ENCODE peak calls at places on chromosomes 11 and 22, in ten cellular contexts. X is neural crest cell, R is epithelial cell of esophagus, T is upper lobe of right lung, Z is tibial nerve, I is lower leg skin, V is fibroblast of pulmonary artery, E is transverse colon, W is Caco-2, C is glutamatergic neuron. U is an unnamed sample.

GRCh38 chr11:61698173-61698965 is 18.2 kb downstream of the DAGLA start:
- DNase-seq in X (no peak), R (no peak), T (no peak), Z (no peak), I (no peak), V (no peak), E (no peak), W (no peak), C (no peak), U (no peak)

GRCh38 chr22:20777420-20778177 is 3.7 kb downstream of the SERPIND1 start:
- DNase-seq in X (no peak), R (peak), T (no peak), Z (no peak), I (no peak), V (peak), E (peak), W (peak), C (no peak), U (no peak)

GRCh38 chr11:73249304-73249703 is 22.8 kb upstream of the P2RY6 start:
- DNase-seq in X (no peak), R (peak), T (peak), Z (no peak), I (no peak), V (no peak), E (peak), W (peak), C (no peak), U (no peak)

GRCh38 chr22:50041361-50042065 is 16.6 kb downstream of the TTLL8 start:
- DNase-seq in X (no peak), R (no peak), T (peak), Z (no peak), I (no peak), V (no peak), E (no peak), W (no peak), C (no peak), U (no peak)

GRCh38 chr11:117201906-117202305 is 2.7 kb downstream of the TAGLN start:
- DNase-seq in X (no peak), R (no peak), T (no peak), Z (no peak), I (peak), V (no peak), E (no peak), W (no peak), C (no peak), U (no peak)

GRCh38 chr22:37525073-37525745 is 6.0 kb upstream of the CARD10 start:
- DNase-seq in X (no peak), R (peak), T (no peak), Z (no peak), I (no peak), V (peak), E (no peak), W (no peak), C (no peak), U (no peak)

GRCh38 chr11:26621147-26621546 is 49.1 kb upstream of the MUC15 start:
- DNase-seq in X (no peak), R (peak), T (no peak), Z (no peak), I (no peak), V (peak), E (no peak), W (no peak), C (no peak), U (no peak)

GRCh38 chr11:74686792-74687191 is 44.4 kb downstream of the CHRDL2 start:
- DNase-seq in X (no peak), R (peak), T (peak), Z (no peak), I (peak), V (peak), E (no peak), W (peak), C (no peak), U (no peak)

GRCh38 chr11:112087212-112087611 is 539 bp downstream of the SDHD start:
- DNase-seq in X (no peak), R (peak), T (no peak), Z (no peak), I (no peak), V (no peak), E (no peak), W (no peak), C (no peak), U (no peak)

GRCh38 chr11:72584293-72584921 is 89.8 kb downstream of the PDE2A start:
- DNase-seq in X (no peak), R (peak), T (peak), Z (peak), I (peak), V (peak), E (peak), W (no peak), C (peak), U (peak)

GRCh38 chr22:37098976-37099577 is 10.4 kb downstream of the TMPRSS6 start:
- DNase-seq in X (no peak), R (no peak), T (no peak), Z (no peak), I (no peak), V (no peak), E (no peak), W (no peak), C (no peak), U (no peak)

GRCh38 chr11:3058753-3059664 is 1.8 kb upstream of the CARS1 start:
- DNase-seq in X (no peak), R (peak), T (no peak), Z (no peak), I (no peak), V (peak), E (no peak), W (no peak), C (no peak), U (no peak)

GRCh38 chr22:25027959-25028840 is 75.7 kb downstream of the KIAA1671 start:
- DNase-seq in X (peak), R (peak), T (peak), Z (peak), I (no peak), V (peak), E (peak), W (no peak), C (peak), U (peak)

GRCh38 chr11:60498399-60498798 is 5.8 kb downstream of the MS4A12 start:
- DNase-seq in X (no peak), R (no peak), T (no peak), Z (no peak), I (no peak), V (no peak), E (no peak), W (no peak), C (no peak), U (no peak)

GRCh38 chr11:114330373-114330772 is 34.2 kb downstream of the NNMT start:
- DNase-seq in X (no peak), R (no peak), T (no peak), Z (no peak), I (no peak), V (no peak), E (no peak), W (no peak), C (no peak), U (no peak)

GRCh38 chr11:75203641-75204011 is 36.9 kb upstream of the TPBGL start:
- DNase-seq in X (no peak), R (no peak), T (peak), Z (no peak), I (peak), V (no peak), E (no peak), W (no peak), C (no peak), U (no peak)

GRCh38 chr11:1823376-1824220 is 11.2 kb upstream of the SYT8 start:
- DNase-seq in X (no peak), R (no peak), T (no peak), Z (no peak), I (no peak), V (no peak), E (no peak), W (peak), C (no peak), U (no peak)

GRCh38 chr22:45083659-45084305 is 74.0 kb upstream of the PHF21B start:
- DNase-seq in X (no peak), R (peak), T (no peak), Z (no peak), I (no peak), V (peak), E (no peak), W (no peak), C (no peak), U (no peak)

GRCh38 chr11:2426826-2427521 is 17.3 kb downstream of the TRPM5 start:
- DNase-seq in X (no peak), R (no peak), T (peak), Z (no peak), I (no peak), V (no peak), E (peak), W (no peak), C (no peak), U (no peak)

GRCh38 chr22:33470456-33470855 is 412.3 kb upstream of the SYN3 start:
- DNase-seq in X (no peak), R (no peak), T (no peak), Z (no peak), I (peak), V (no peak), E (no peak), W (no peak), C (no peak), U (no peak)

GRCh38 chr22:33467067-33467466 is 408.9 kb upstream of the SYN3 start:
- DNase-seq in X (no peak), R (no peak), T (no peak), Z (no peak), I (no peak), V (no peak), E (no peak), W (no peak), C (no peak), U (no peak)

GRCh38 chr22:33464698-33465097 is 406.5 kb upstream of the SYN3 start:
- DNase-seq in X (no peak), R (no peak), T (no peak), Z (no peak), I (no peak), V (no peak), E (no peak), W (no peak), C (no peak), U (no peak)

GRCh38 chr22:33465554-33465953 is 407.4 kb upstream of the SYN3 start:
- DNase-seq in X (no peak), R (no peak), T (no peak), Z (no peak), I (peak), V (no peak), E (no peak), W (no peak), C (no peak), U (no peak)

GRCh38 chr22:33467718-33468117 is 409.5 kb upstream of the SYN3 start:
- DNase-seq in X (no peak), R (no peak), T (no peak), Z (no peak), I (peak), V (peak), E (no peak), W (no peak), C (no peak), U (no peak)
- TF ChIP-seq CTCF in X (no peak), R (no peak), T (no peak), Z (peak), I (no peak), V (peak), E (no peak), W (no peak), C (no peak), U (no peak)

DNA sequence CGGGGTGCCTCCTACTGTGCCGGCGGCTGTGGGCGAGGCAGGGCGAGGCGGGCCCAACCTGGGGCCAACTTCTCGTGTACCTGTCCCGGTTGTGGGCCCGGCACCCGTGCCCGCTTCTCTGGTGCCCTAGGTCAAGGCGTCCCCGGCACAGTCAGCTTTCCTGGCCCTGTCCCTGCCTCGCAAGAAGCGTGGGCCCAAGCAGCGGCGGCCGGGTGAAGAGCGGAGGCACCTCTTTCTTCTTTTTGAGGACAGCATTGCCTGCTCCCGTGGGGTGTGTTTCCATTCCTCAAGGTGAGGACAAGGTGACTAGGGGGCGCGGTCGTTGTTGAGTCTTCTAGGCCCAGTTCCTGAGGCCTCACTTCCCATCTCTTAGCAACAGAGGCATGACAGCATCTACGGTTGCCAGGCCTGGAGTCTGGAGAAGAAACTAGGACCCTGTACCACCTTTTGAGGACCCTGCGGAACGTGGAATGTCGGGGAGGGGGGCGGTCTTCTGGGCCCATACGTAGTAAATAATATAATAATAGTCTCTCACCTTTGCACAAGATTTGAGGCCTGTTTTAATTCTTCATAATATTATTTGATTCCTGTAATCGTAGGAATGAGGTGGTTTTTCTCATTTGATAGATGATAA is 418 bp downstream of the ACO2 start:
- DNase-seq in X (no peak), R (no peak), T (no peak), Z (no peak), I (no peak), V (no peak), E (peak), W (peak), C (no peak), U (no peak)
- TF ChIP-seq CTCF in X (no peak), R (no peak), T (no peak), Z (no peak), I (no peak), V (no peak), E (no peak), W (no peak), C (no peak), U (no peak)

GRCh38 chr11:18650859-18651557 is 16.9 kb upstream of the SPTY2D1 start:
- DNase-seq in X (peak), R (peak), T (no peak), Z (no peak), I (peak), V (peak), E (peak), W (peak), C (peak), U (no peak)
- TF ChIP-seq CTCF in X (peak), R (peak), T (peak), Z (no peak), I (no peak), V (peak), E (peak), W (peak), C (peak), U (peak)

GRCh38 chr11:76248210-76248609 is 41.9 kb upstream of the WNT11 start:
- DNase-seq in X (no peak), R (no peak), T (no peak), Z (no peak), I (no peak), V (peak), E (no peak), W (no peak), C (no peak), U (no peak)
- TF ChIP-seq CTCF in X (peak), R (no peak), T (peak), Z (no peak), I (no peak), V (peak), E (no peak), W (peak), C (peak), U (no peak)

GRCh38 chr11:68870470-68870869 is 28.8 kb upstream of the CPT1A start:
- DNase-seq in X (no peak), R (no peak), T (peak), Z (no peak), I (no peak), V (no peak), E (no peak), W (no peak), C (no peak), U (no peak)
- TF ChIP-seq CTCF in X (peak), R (no peak), T (peak), Z (no peak), I (no peak), V (peak), E (no peak), W (no peak), C (no peak), U (no peak)

GRCh38 chr11:128323381-128323780 is 264.0 kb downstream of the ETS1 start:
- DNase-seq in X (no peak), R (peak), T (no peak), Z (no peak), I (no peak), V (peak), E (peak), W (no peak), C (no peak), U (no peak)
- TF ChIP-seq CTCF in X (no peak), R (no peak), T (peak), Z (no peak), I (no peak), V (peak), E (peak), W (no peak), C (no peak), U (no peak)

GRCh38 chr11:81959341-81959740 is 774.3 kb downstream of the FAM181B start:
- DNase-seq in X (no peak), R (no peak), T (no peak), Z (no peak), I (no peak), V (no peak), E (no peak), W (no peak), C (no peak), U (no peak)

GRCh38 chr11:81966340-81966739 is 767.3 kb downstream of the FAM181B start:
- DNase-seq in X (no peak), R (no peak), T (no peak), Z (no peak), I (no peak), V (no peak), E (no peak), W (no peak), C (no peak), U (no peak)

GRCh38 chr11:81967242-81967641 is 766.4 kb downstream of the FAM181B start:
- DNase-seq in X (no peak), R (no peak), T (no peak), Z (no peak), I (no peak), V (peak), E (no peak), W (no peak), C (no peak), U (no peak)

GRCh38 chr11:81963018-81963417 is 770.6 kb downstream of the FAM181B start:
- DNase-seq in X (no peak), R (no peak), T (no peak), Z (no peak), I (no peak), V (peak), E (no peak), W (no peak), C (no peak), U (no peak)
- TF ChIP-seq CTCF in X (peak), R (peak), T (peak), Z (no peak), I (no peak), V (peak), E (no peak), W (peak), C (peak), U (peak)

U was measured in mesothelial cell of epicardium.